ENCODE peak calls at places on chromosomes 6 and 20, in seven cellular contexts. A, Q, V, U, P, H and X are unnamed samples.

GRCh38 chr20:40309731-40310130 is 379.3 kb downstream of the MAFB start:
- DNase-seq in A (no peak), Q (no peak), V (no peak), U (no peak), P (no peak), H (no peak), X (no peak)

GRCh38 chr20:48467622-48468021 is 360.2 kb downstream of the PREX1 start:
- DNase-seq in A (no peak), Q (peak; percentile 29), V (no peak), U (peak; percentile 53), P (no peak), H (no peak), X (no peak)

GRCh38 chr20:11376998-11377397 is 540.7 kb upstream of the BTBD3 start:
- DNase-seq in A (no peak), Q (no peak), V (no peak), U (no peak), P (no peak), H (no peak), X (no peak)

GRCh38 chr6:15317934-15318902 is 72.3 kb downstream of the JARID2 start:
- DNase-seq in A (no peak), Q (peak; percentile 40), V (no peak), U (no peak), P (no peak), H (peak; percentile 49), X (no peak)

GRCh38 chr6:161418458-161418945 is 144.6 kb upstream of the AGPAT4 start:
- DNase-seq in A (no peak), Q (peak; percentile 32), V (no peak), U (peak; percentile 69), P (no peak), H (no peak), X (no peak)

GRCh38 chr20:54048489-54048888 is 21.9 kb downstream of the BCAS1 start:
- DNase-seq in A (no peak), Q (no peak), V (no peak), U (no peak), P (no peak), H (no peak), X (no peak)

GRCh38 chr6:169167581-169168301 is 85.9 kb downstream of the THBS2 start:
- DNase-seq in A (peak; percentile 13), Q (peak; percentile 33), V (no peak), U (no peak), P (no peak), H (no peak), X (peak; percentile 52)

GRCh38 chr6:89073014-89073620 is 7.4 kb upstream of the PNRC1 start:
- DNase-seq in A (no peak), Q (no peak), V (no peak), U (peak; percentile 98), P (no peak), H (no peak), X (no peak)

GRCh38 chr6:15320683-15321082 is 74.8 kb downstream of the JARID2 start:
- DNase-seq in A (no peak), Q (no peak), V (no peak), U (no peak), P (no peak), H (no peak), X (no peak)

GRCh38 chr20:56032251-56032650 is 26.9 kb upstream of the CBLN4 start:
- DNase-seq in A (no peak), Q (no peak), V (no peak), U (peak; percentile 10), P (no peak), H (no peak), X (no peak)

GRCh38 chr6:166684866-166685265 is 57.8 kb upstream of the RPS6KA2 start:
- DNase-seq in A (no peak), Q (no peak), V (no peak), U (no peak), P (no peak), H (no peak), X (no peak)

GRCh38 chr6:95923518-95923917 is 92.3 kb upstream of the FUT9 start:
- DNase-seq in A (peak; percentile 26), Q (no peak), V (no peak), U (peak; percentile 43), P (no peak), H (peak; percentile 53), X (no peak)

GRCh38 chr6:19502301-19502700 is 334.9 kb upstream of the ID4 start:
- DNase-seq in A (no peak), Q (no peak), V (no peak), U (no peak), P (no peak), H (no peak), X (no peak)

GRCh38 chr20:32205502-32206382 is 1.8 kb downstream of the PLAGL2 start:
- DNase-seq in A (no peak), Q (no peak), V (no peak), U (peak; percentile 80), P (no peak), H (no peak), X (no peak)

GRCh38 chr6:56955171-56956155 is 556 bp downstream of the BEND6 start:
- DNase-seq in A (peak; percentile 71), Q (peak; percentile 63), V (peak; percentile 69), U (peak; percentile 95), P (peak; percentile 67), H (peak; percentile 98), X (peak; percentile 84)

GRCh38 chr20:14489544-14489943 is 152.1 kb upstream of the FLRT3 start:
- DNase-seq in A (no peak), Q (no peak), V (no peak), U (no peak), P (no peak), H (no peak), X (no peak)
- TF ChIP-seq POLR2A in A (no peak), Q (no peak), V (no peak), U (no peak), P (no peak), H (no peak), X (no peak)

GRCh38 chr6:70412797-70413113 is 553 bp upstream of the FAM135A start:
- DNase-seq in A (no peak), Q (no peak), V (no peak), U (no peak), P (no peak), H (no peak), X (no peak)

GRCh38 chr6:70414813-70415212 is 1.5 kb downstream of the FAM135A start:
- DNase-seq in A (no peak), Q (no peak), V (no peak), U (no peak), P (no peak), H (no peak), X (no peak)

GRCh38 chr6:70413829-70414494 is 654 bp downstream of the FAM135A start:
- DNase-seq in A (no peak), Q (peak; percentile 21), V (no peak), U (peak; percentile 74), P (peak; percentile 9), H (no peak), X (peak; percentile 5)

GRCh38 chr6:70411948-70412796 is 1.1 kb upstream of the FAM135A start:
- DNase-seq in A (no peak), Q (no peak), V (no peak), U (no peak), P (no peak), H (no peak), X (no peak)

DNA sequence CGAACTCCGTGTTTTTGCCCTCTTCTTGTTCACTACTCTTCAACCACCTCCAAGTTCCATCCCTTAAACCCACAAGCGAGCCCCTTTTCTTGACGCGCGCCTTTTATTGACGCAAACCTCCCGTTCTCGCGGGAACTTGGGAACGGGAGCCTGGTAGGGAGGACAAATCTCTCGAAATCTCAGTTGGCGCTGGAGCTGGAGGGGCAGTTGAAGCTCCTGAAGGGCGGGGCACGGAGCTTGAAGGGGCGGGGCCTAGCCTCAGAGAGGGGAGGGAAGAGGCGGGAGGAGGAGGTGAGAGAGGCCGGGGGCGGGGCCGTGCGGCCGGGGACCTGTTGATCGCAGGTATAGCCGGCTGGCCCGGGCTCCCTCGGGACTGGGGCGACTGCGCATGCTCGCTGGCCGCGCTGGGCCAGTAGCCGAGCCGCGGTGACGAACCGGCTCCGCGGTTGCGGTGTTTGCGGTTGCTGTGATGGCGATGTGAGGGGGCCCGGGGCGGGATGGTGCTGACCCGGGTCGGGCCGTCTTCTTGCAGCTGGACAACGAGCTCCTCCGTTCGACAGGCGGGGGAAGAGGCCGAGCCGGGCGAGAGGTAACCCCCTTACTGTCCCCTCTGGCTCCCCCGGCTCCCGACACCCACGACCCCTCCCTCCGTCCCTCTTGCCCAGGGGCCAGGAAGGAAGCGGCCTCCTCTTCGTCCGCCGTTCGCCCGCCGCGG is at the start of gene FAM135A:
- DNase-seq in A (peak; percentile 100), Q (peak; percentile 99), V (peak; percentile 97), U (peak; percentile 98), P (peak; percentile 76), H (peak; percentile 100), X (peak; percentile 87)
- TF ChIP-seq POLR2A in A (no peak), Q (peak; percentile 49), V (peak; percentile 12), U (peak; percentile 72), P (peak; percentile 80), H (peak; percentile 99), X (peak; percentile 68)

GRCh38 chr6:67880939-67881705 is 754.0 kb upstream of the ADGRB3 start:
- DNase-seq in A (no peak), Q (no peak), V (no peak), U (no peak), P (no peak), H (no peak), X (no peak)
- TF ChIP-seq POLR2A in A (no peak), Q (no peak), V (no peak), U (no peak), P (no peak), H (no peak), X (no peak)

DNA sequence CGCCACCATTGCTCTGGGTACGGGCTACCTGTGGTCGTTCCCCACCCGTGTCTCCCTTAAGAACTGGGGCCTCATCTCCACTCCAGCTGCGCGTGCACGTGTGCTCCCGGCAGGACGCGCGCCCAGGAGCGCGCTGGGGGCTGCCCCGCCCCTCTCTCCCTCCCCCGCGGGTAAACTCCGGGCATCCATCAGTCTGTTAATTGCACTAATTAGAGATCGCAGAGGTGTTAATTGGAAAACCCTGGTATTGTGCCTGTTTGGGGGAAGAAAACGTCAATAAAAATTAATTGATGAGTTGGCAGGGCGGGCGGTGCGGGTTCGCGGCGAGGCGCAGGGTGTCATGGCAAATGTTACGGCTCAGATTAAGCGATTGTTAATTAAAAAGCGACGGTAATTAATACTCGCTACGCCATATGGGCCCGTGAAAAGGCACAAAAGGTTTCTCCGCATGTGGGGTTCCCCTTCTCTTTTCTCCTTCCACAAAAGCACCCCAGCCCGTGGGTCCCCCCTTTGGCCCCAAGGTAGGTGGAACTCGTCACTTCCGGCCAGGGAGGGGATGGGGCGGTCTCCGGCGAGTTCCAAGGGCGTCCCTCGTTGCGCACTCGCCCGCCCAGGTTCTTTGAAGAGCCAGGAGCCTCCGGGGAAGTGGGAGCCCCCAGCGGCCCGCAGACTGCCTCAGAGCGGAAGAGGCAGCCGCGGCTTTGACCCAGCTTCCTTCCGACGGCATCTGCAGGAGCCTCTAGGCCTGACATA is 14.4 kb downstream of the FOXP4 start:
- DNase-seq in A (peak; percentile 59), Q (peak; percentile 78), V (no peak), U (peak; percentile 90), P (no peak), H (peak; percentile 80), X (no peak)
- TF ChIP-seq POLR2A in A (no peak), Q (peak; percentile 36), V (no peak), U (no peak), P (no peak), H (no peak), X (no peak)

GRCh38 chr20:22567944-22568871 is 16.2 kb downstream of the FOXA2 start:
- DNase-seq in A (peak; percentile 66), Q (no peak), V (no peak), U (no peak), P (no peak), H (peak; percentile 66), X (no peak)
- TF ChIP-seq POLR2A in A (no peak), Q (no peak), V (no peak), U (no peak), P (no peak), H (no peak), X (no peak)